ENCODE peak calls at places on chromosome 11, in six cellular contexts. P is endothelial cell, Y is nephron progenitor cell, T is esophagus squamous epithelium, J is body of pancreas, Z is HFF-Myc. V is an unnamed sample.

GRCh38 chr11:76391039-76391438 is 9.9 kb downstream of the GVQW3 start:
- DNase-seq in P (no peak), Y (no peak), Z (no peak), J (peak), T (no peak), V (no peak)

GRCh38 chr11:121105851-121106250 is 4.8 kb downstream of the TECTA start:
- DNase-seq in Z (no peak), Y (no peak), P (no peak), T (no peak), J (no peak), V (no peak)

GRCh38 chr11:111325259-111325658 is 26.9 kb downstream of the POU2AF3 start:
- DNase-seq in Z (no peak), J (no peak), Y (no peak), P (no peak), T (no peak), V (no peak)

GRCh38 chr11:38718049-38718448 is 2120.0 kb upstream of the RAG2 start:
- DNase-seq in P (no peak), Z (no peak), T (no peak), J (no peak), Y (no peak), V (no peak)

GRCh38 chr11:2685051-2685450 is 14.7 kb downstream of the KCNQ1OT1 start:
- DNase-seq in J (no peak), Y (no peak), T (no peak), P (no peak), Z (no peak), V (no peak)

GRCh38 chr11:61959678-61960077 is 7.8 kb downstream of the FTH1 start:
- DNase-seq in J (peak), Y (no peak), P (no peak), T (no peak), Z (no peak), V (no peak)

GRCh38 chr11:71949034-71949433 is 20.2 kb downstream of the RNF121 start:
- DNase-seq in T (no peak), J (no peak), Y (no peak), P (no peak), Z (no peak), V (no peak)

GRCh38 chr11:67006029-67006884 is 16.7 kb upstream of the SYT12 start:
- DNase-seq in T (no peak), Z (no peak), J (no peak), P (no peak), Y (no peak), V (no peak)

GRCh38 chr11:46865340-46865739 is 19.3 kb upstream of the CKAP5 start:
- DNase-seq in T (no peak), P (no peak), Y (no peak), Z (peak), J (no peak), V (no peak)

GRCh38 chr11:8833568-8834275 is 77.3 kb upstream of the AKIP1 start:
- DNase-seq in J (no peak), Z (no peak), Y (no peak), P (no peak), T (no peak), V (no peak)

GRCh38 chr11:87463486-87464102 is 425.9 kb downstream of the TMEM135 start:
- DNase-seq in J (no peak), Y (no peak), T (no peak), Z (no peak), P (no peak), V (no peak)

GRCh38 chr11:61688368-61689163 is 8.4 kb downstream of the DAGLA start:
- DNase-seq in Z (no peak), P (no peak), Y (no peak), T (no peak), J (peak), V (no peak)

GRCh38 chr11:8221917-8222316 is 41.8 kb downstream of the LMO1 start:
- DNase-seq in T (no peak), P (no peak), Z (no peak), J (no peak), Y (no peak), V (no peak)

GRCh38 chr11:87453531-87454089 is 415.9 kb downstream of the TMEM135 start:
- DNase-seq in T (no peak), P (no peak), Z (no peak), J (no peak), Y (no peak), V (no peak)

GRCh38 chr11:125069008-125069407 is 5.9 kb downstream of the SLC37A2 start:
- DNase-seq in T (no peak), P (no peak), J (no peak), Y (no peak), Z (no peak), V (no peak)

GRCh38 chr11:80970016-80970516 is 1529.2 kb upstream of the TENM4 start:
- DNase-seq in T (no peak), P (no peak), Z (no peak), J (no peak), Y (no peak), V (no peak)

GRCh38 chr11:63543711-63544110 is 7.1 kb downstream of the PLAAT4 start:
- DNase-seq in Z (no peak), J (no peak), Y (no peak), P (no peak), T (no peak), V (no peak)

GRCh38 chr11:95232666-95233065 is 1.7 kb upstream of the SESN3 start:
- DNase-seq in T (no peak), J (no peak), Z (no peak), Y (no peak), P (no peak), V (no peak)

DNA sequence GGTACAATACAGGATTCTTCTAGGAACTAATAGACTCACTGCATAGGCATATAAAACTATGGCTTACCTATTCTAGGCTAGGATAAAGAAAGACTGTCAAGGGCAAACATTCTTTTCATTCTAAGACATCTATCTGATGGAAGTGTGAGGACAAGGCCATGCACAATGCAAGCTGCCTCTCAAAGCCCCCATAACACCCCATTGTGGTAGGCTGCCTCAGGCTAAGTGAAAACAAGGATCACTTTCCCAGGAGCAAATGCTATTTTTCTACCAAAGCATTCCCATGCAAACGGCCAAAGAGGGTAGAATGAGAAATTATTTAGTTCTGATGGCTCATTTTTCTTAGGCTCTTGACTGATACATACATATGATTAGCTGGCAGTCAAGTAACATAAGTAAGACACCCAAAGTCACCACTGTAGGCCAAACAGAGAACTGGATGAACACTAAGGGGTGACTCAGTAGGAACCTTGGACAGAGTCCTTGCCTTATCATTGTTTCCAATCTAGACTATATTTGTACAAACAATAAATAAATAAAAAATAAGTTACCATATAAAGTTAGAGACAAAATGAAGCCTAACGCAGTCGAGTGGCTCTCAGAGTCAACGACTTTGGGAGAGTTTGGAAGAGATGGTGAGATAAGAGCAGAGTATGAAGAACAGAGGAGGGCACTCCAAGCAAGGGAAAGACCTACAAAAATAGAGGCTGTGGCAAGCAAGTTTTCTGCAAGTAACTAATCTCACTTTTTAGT is 303.6 kb downstream of the SBF2 start:
- DNase-seq in Y (no peak), T (no peak), J (no peak), P (no peak), Z (no peak), V (no peak)
- TF ChIP-seq CTCF in Y (no peak), T (no peak), J (no peak), P (no peak), Z (no peak), V (no peak)

GRCh38 chr11:69637956-69638871 is 2.7 kb upstream of the CCND1 start:
- DNase-seq in Z (no peak), T (no peak), P (peak), Y (peak), J (peak), V (no peak)
- TF ChIP-seq CTCF in Z (no peak), T (no peak), P (no peak), Y (no peak), J (no peak), V (no peak)

GRCh38 chr11:11788067-11788710 is 53.6 kb upstream of the USP47 start:
- DNase-seq in Y (no peak), J (no peak), Z (no peak), P (no peak), T (no peak), V (no peak)

GRCh38 chr11:11793073-11793472 is 48.7 kb upstream of the USP47 start:
- DNase-seq in P (no peak), T (no peak), J (no peak), Y (no peak), Z (no peak), V (no peak)

GRCh38 chr11:11787305-11788066 is 54.3 kb upstream of the USP47 start:
- DNase-seq in Y (peak), J (peak), P (peak), Z (peak), T (peak), V (no peak)

GRCh38 chr11:11786771-11787170 is 55.0 kb upstream of the USP47 start:
- DNase-seq in P (peak), Z (no peak), T (no peak), J (no peak), Y (no peak), V (no peak)

DNA sequence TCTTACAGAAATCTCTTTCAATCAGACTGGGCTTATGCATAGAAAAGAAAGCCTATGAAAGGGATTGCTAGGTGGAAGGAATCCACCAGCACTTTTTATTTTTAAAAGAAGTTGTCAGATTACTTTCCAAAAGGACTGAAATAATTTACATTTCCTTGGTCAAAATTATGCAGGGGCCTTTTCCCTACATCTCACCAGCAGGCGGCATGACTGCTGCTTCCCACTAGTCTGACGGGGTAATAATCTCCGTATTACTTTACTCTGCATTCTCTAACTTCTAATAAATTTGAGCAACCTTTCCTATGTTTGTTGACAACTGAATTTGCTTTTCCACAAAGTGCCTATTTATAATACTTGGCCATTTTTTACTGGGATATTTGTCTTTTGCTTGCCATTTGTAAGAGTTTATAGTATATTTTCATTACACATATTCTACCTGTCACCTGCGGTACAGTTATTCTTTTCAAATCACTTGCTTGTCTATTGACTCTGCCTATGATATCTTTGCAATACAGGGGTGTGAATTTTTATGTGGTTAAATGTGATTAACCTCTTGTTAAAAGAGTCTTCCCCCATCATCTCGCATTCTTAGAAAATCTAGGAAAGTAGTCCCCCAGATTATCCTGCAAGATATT is 51.9 kb upstream of the USP47 start:
- DNase-seq in Y (peak), J (no peak), T (no peak), Z (no peak), P (peak), V (no peak)
- TF ChIP-seq CTCF in Y (peak), J (peak), T (peak), Z (peak), P (peak), V (peak)

DNA sequence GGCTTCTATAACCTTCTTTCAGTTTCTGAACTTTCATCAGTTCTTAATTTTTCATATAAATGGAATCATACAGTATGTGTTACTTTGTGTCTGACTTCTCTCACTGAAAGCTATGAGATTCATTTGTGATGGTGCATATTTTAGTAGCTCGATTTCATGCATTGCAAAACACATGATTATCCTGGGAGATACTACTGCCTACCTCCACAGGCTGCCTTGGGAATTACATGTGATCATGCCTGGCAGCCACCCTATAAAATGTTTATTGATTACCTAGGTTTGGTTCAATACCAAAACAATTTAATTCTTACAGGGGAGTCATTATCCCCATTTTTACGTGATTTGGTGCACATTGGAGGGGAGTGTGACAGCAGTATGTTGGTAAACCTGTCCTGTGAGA is 34.1 kb upstream of the PAK1 start:
- DNase-seq in Z (no peak), Y (no peak), J (no peak), P (no peak), T (no peak), V (no peak)
- TF ChIP-seq CTCF in Z (no peak), Y (no peak), J (peak), P (no peak), T (no peak), V (peak)

DNA sequence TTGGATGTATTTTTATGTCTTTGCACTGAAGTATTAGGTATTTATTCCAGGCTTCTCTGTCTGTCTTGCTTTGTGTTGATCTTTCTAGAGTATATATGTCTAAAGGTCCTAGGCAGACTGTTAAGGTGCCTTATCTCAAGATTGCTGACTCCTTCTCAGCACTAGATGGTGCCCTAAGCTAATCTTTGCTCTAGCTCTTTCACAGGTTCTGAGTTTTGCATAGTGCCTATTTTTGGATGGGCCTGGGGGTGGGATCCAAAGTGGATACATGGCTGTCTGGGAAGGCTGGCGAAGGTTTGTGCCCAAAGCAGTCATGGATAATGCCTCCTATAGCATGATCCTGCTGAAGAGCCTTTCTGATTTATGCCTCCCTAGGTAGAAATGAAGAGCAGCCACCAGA is 154.9 kb downstream of the TRPC6 start:
- DNase-seq in J (no peak), T (no peak), Y (no peak), Z (no peak), P (no peak), V (no peak)
- TF ChIP-seq CTCF in J (peak), T (no peak), Y (no peak), Z (peak), P (peak), V (peak)

GRCh38 chr11:1271002-1271401 is 38.4 kb downstream of the TOLLIP start:
- DNase-seq in Z (no peak), P (no peak), J (no peak), Y (no peak), T (no peak), V (no peak)
- TF ChIP-seq CTCF in Z (no peak), P (no peak), J (no peak), Y (no peak), T (no peak), V (no peak)

GRCh38 chr11:596374-596773 is 19.4 kb downstream of the IRF7 start:
- DNase-seq in T (no peak), Z (no peak), Y (no peak), P (no peak), J (no peak), V (no peak)

GRCh38 chr11:598005-598680 is 17.6 kb downstream of the IRF7 start:
- DNase-seq in Y (no peak), Z (no peak), T (no peak), P (no peak), J (no peak), V (no peak)

GRCh38 chr11:593347-593746 is 17.1 kb downstream of the PHRF1 start:
- DNase-seq in T (no peak), J (no peak), P (no peak), Z (no peak), Y (no peak), V (no peak)

GRCh38 chr11:595400-595799 is 19.1 kb downstream of the PHRF1 start:
- DNase-seq in T (no peak), P (no peak), Z (no peak), J (no peak), Y (no peak), V (no peak)

DNA sequence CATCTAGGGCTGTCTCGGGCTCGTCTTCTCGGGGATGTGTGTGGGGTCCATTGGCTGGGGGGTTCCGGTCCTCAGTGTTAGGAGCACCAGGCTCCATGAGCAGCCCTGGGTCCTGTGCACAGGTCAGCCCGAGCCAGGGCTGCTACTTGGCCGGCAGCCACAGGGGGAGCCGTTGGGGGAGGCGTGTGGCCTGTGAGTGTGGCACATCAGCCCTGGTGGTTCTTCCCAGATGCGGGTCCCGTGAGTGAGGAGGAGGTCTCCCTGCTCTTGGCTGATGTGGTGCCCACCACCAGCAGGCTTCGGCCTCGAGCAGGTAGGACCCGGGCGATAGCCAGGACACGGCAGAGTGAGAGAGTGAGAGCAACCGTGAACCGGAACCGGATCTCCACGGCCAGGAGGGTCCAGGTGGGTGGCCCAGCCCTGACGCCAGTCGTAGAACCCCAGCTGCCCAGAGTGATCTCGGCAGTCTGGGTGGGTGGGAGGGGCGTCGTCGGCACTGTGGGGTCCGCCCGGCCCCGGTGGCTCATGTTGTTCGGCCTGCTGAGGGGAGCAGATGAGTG is 18.5 kb downstream of the IRF7 start:
- DNase-seq in J (no peak), Y (no peak), P (peak), T (no peak), Z (no peak), V (no peak)
- TF ChIP-seq CTCF in J (no peak), Y (no peak), P (peak), T (no peak), Z (no peak), V (peak)